ENCODE peak calls at places on chromosomes 7 and 10, in nine cellular contexts. One of them, this sample, is unnamed.

GRCh38 chr7:44486693-44487092 is 3.8 kb downstream of the NUDCD3 start:
- DNase-seq in retinal pigment epithelial cell: no peak
- DNase-seq in H9: no peak
- DNase-seq in endothelial cell of umbilical vein: peak
- DNase-seq in choroid plexus epithelial cell: peak
- DNase-seq in HFFc6: peak
- DNase-seq in bronchial epithelial cell: peak
- DNase-seq in neural crest cell: no peak
- DNase-seq in ascending aorta: no peak
- DNase-seq in this sample: no peak

GRCh38 chr10:50396491-50397311 is 145.4 kb upstream of the ASAH2 start:
- DNase-seq in neural crest cell: no peak
- DNase-seq in H9: no peak
- DNase-seq in choroid plexus epithelial cell: peak
- DNase-seq in bronchial epithelial cell: peak
- DNase-seq in endothelial cell of umbilical vein: no peak
- DNase-seq in retinal pigment epithelial cell: no peak
- DNase-seq in ascending aorta: no peak
- DNase-seq in HFFc6: peak
- DNase-seq in this sample: no peak

GRCh38 chr7:28623863-28624262 is 211.5 kb downstream of the CREB5 start:
- DNase-seq in retinal pigment epithelial cell: no peak
- DNase-seq in ascending aorta: no peak
- DNase-seq in bronchial epithelial cell: peak
- DNase-seq in neural crest cell: no peak
- DNase-seq in H9: no peak
- DNase-seq in endothelial cell of umbilical vein: no peak
- DNase-seq in choroid plexus epithelial cell: peak
- DNase-seq in HFFc6: no peak
- DNase-seq in this sample: no peak

GRCh38 chr7:3243256-3243655 is 57.8 kb upstream of the SDK1 start:
- DNase-seq in bronchial epithelial cell: peak
- DNase-seq in HFFc6: no peak
- DNase-seq in neural crest cell: no peak
- DNase-seq in choroid plexus epithelial cell: no peak
- DNase-seq in ascending aorta: no peak
- DNase-seq in H9: no peak
- DNase-seq in endothelial cell of umbilical vein: no peak
- DNase-seq in retinal pigment epithelial cell: no peak
- DNase-seq in this sample: no peak

GRCh38 chr7:21568762-21569161 is 25.9 kb downstream of the DNAH11 start:
- DNase-seq in H9: no peak
- DNase-seq in endothelial cell of umbilical vein: peak
- DNase-seq in choroid plexus epithelial cell: peak
- DNase-seq in bronchial epithelial cell: peak
- DNase-seq in ascending aorta: no peak
- DNase-seq in neural crest cell: no peak
- DNase-seq in retinal pigment epithelial cell: no peak
- DNase-seq in HFFc6: no peak
- DNase-seq in this sample: no peak

GRCh38 chr7:131602304-131602993 is 46.0 kb upstream of the PODXL start:
- DNase-seq in bronchial epithelial cell: no peak
- DNase-seq in HFFc6: peak
- DNase-seq in neural crest cell: no peak
- DNase-seq in endothelial cell of umbilical vein: no peak
- DNase-seq in ascending aorta: no peak
- DNase-seq in retinal pigment epithelial cell: no peak
- DNase-seq in H9: no peak
- DNase-seq in choroid plexus epithelial cell: no peak
- DNase-seq in this sample: no peak

GRCh38 chr10:18214692-18215563 is 74.7 kb downstream of the CACNB2 start:
- DNase-seq in HFFc6: peak
- DNase-seq in ascending aorta: peak
- DNase-seq in choroid plexus epithelial cell: peak
- DNase-seq in neural crest cell: peak
- DNase-seq in H9: peak
- DNase-seq in bronchial epithelial cell: peak
- DNase-seq in endothelial cell of umbilical vein: peak
- DNase-seq in retinal pigment epithelial cell: no peak
- DNase-seq in this sample: peak

GRCh38 chr10:132302911-132303310 is 4.8 kb downstream of the STK32C start:
- DNase-seq in H9: no peak
- DNase-seq in choroid plexus epithelial cell: no peak
- DNase-seq in endothelial cell of umbilical vein: no peak
- DNase-seq in ascending aorta: peak
- DNase-seq in neural crest cell: no peak
- DNase-seq in retinal pigment epithelial cell: no peak
- DNase-seq in HFFc6: no peak
- DNase-seq in bronchial epithelial cell: no peak
- DNase-seq in this sample: no peak

GRCh38 chr10:80506189-80506575 is 31.5 kb upstream of the SH2D4B start:
- DNase-seq in retinal pigment epithelial cell: peak
- DNase-seq in ascending aorta: no peak
- DNase-seq in bronchial epithelial cell: peak
- DNase-seq in HFFc6: peak
- DNase-seq in neural crest cell: no peak
- DNase-seq in choroid plexus epithelial cell: peak
- DNase-seq in endothelial cell of umbilical vein: peak
- DNase-seq in H9: no peak
- DNase-seq in this sample: no peak

GRCh38 chr10:62584216-62584615 is 210.0 kb downstream of the ZNF365 start:
- DNase-seq in choroid plexus epithelial cell: peak
- DNase-seq in HFFc6: peak
- DNase-seq in ascending aorta: no peak
- DNase-seq in neural crest cell: no peak
- DNase-seq in H9: no peak
- DNase-seq in bronchial epithelial cell: no peak
- DNase-seq in retinal pigment epithelial cell: no peak
- DNase-seq in endothelial cell of umbilical vein: no peak
- DNase-seq in this sample: no peak

GRCh38 chr7:121873795-121874194 is 834 bp downstream of the PTPRZ1 start:
- DNase-seq in endothelial cell of umbilical vein: peak
- DNase-seq in retinal pigment epithelial cell: no peak
- DNase-seq in H9: no peak
- DNase-seq in HFFc6: no peak
- DNase-seq in bronchial epithelial cell: peak
- DNase-seq in ascending aorta: no peak
- DNase-seq in choroid plexus epithelial cell: peak
- DNase-seq in neural crest cell: no peak
- DNase-seq in this sample: no peak

GRCh38 chr7:146116452-146117219 is at the start of gene CNTNAP2:
- DNase-seq in choroid plexus epithelial cell: peak
- DNase-seq in bronchial epithelial cell: no peak
- DNase-seq in HFFc6: no peak
- DNase-seq in ascending aorta: no peak
- DNase-seq in endothelial cell of umbilical vein: no peak
- DNase-seq in neural crest cell: peak
- DNase-seq in H9: peak
- DNase-seq in retinal pigment epithelial cell: no peak
- DNase-seq in this sample: peak

GRCh38 chr7:2966466-2967078 is 77.1 kb downstream of the CARD11 start:
- DNase-seq in choroid plexus epithelial cell: no peak
- DNase-seq in ascending aorta: no peak
- DNase-seq in endothelial cell of umbilical vein: no peak
- DNase-seq in H9: peak
- DNase-seq in bronchial epithelial cell: no peak
- DNase-seq in neural crest cell: no peak
- DNase-seq in HFFc6: no peak
- DNase-seq in retinal pigment epithelial cell: no peak
- DNase-seq in this sample: no peak

GRCh38 chr10:34017281-34017680 is 682.8 kb upstream of the NRP1 start:
- DNase-seq in neural crest cell: no peak
- DNase-seq in endothelial cell of umbilical vein: no peak
- DNase-seq in HFFc6: no peak
- DNase-seq in retinal pigment epithelial cell: no peak
- DNase-seq in H9: peak
- DNase-seq in bronchial epithelial cell: no peak
- DNase-seq in choroid plexus epithelial cell: no peak
- DNase-seq in ascending aorta: no peak
- DNase-seq in this sample: no peak
- TF ChIP-seq CTCF in neural crest cell: peak
- TF ChIP-seq CTCF in endothelial cell of umbilical vein: no peak
- TF ChIP-seq CTCF in HFFc6: peak
- TF ChIP-seq CTCF in retinal pigment epithelial cell: peak
- TF ChIP-seq CTCF in H9: peak
- TF ChIP-seq CTCF in bronchial epithelial cell: no peak
- TF ChIP-seq CTCF in choroid plexus epithelial cell: peak
- TF ChIP-seq CTCF in ascending aorta: no peak
- TF ChIP-seq CTCF in this sample: no peak

GRCh38 chr10:75097666-75098285 is 13.7 kb upstream of the SAMD8 start:
- DNase-seq in retinal pigment epithelial cell: no peak
- DNase-seq in ascending aorta: no peak
- DNase-seq in H9: peak
- DNase-seq in HFFc6: no peak
- DNase-seq in bronchial epithelial cell: no peak
- DNase-seq in neural crest cell: no peak
- DNase-seq in endothelial cell of umbilical vein: no peak
- DNase-seq in choroid plexus epithelial cell: peak
- DNase-seq in this sample: no peak
- TF ChIP-seq CTCF in retinal pigment epithelial cell: peak
- TF ChIP-seq CTCF in ascending aorta: no peak
- TF ChIP-seq CTCF in H9: peak
- TF ChIP-seq CTCF in HFFc6: peak
- TF ChIP-seq CTCF in bronchial epithelial cell: peak
- TF ChIP-seq CTCF in neural crest cell: peak
- TF ChIP-seq CTCF in endothelial cell of umbilical vein: peak
- TF ChIP-seq CTCF in choroid plexus epithelial cell: peak
- TF ChIP-seq CTCF in this sample: no peak

GRCh38 chr7:75993689-75994387 is 557 bp downstream of the TMEM120A start:
- DNase-seq in choroid plexus epithelial cell: peak
- DNase-seq in HFFc6: peak
- DNase-seq in endothelial cell of umbilical vein: peak
- DNase-seq in neural crest cell: peak
- DNase-seq in H9: peak
- DNase-seq in retinal pigment epithelial cell: no peak
- DNase-seq in ascending aorta: peak
- DNase-seq in bronchial epithelial cell: peak
- DNase-seq in this sample: peak

GRCh38 chr7:75991531-75992082 is 2.8 kb downstream of the TMEM120A start:
- DNase-seq in HFFc6: no peak
- DNase-seq in neural crest cell: no peak
- DNase-seq in H9: no peak
- DNase-seq in choroid plexus epithelial cell: no peak
- DNase-seq in bronchial epithelial cell: no peak
- DNase-seq in endothelial cell of umbilical vein: no peak
- DNase-seq in retinal pigment epithelial cell: no peak
- DNase-seq in ascending aorta: no peak
- DNase-seq in this sample: no peak

GRCh38 chr7:75989726-75990388 is 4.5 kb downstream of the TMEM120A start:
- DNase-seq in choroid plexus epithelial cell: no peak
- DNase-seq in retinal pigment epithelial cell: no peak
- DNase-seq in HFFc6: no peak
- DNase-seq in endothelial cell of umbilical vein: no peak
- DNase-seq in H9: no peak
- DNase-seq in neural crest cell: no peak
- DNase-seq in ascending aorta: peak
- DNase-seq in bronchial epithelial cell: no peak
- DNase-seq in this sample: peak

GRCh38 chr7:75994388-75995051 is at the start of gene TMEM120A:
- DNase-seq in retinal pigment epithelial cell: peak
- DNase-seq in H9: peak
- DNase-seq in choroid plexus epithelial cell: peak
- DNase-seq in bronchial epithelial cell: peak
- DNase-seq in ascending aorta: peak
- DNase-seq in HFFc6: peak
- DNase-seq in endothelial cell of umbilical vein: peak
- DNase-seq in neural crest cell: peak
- DNase-seq in this sample: peak

DNA sequence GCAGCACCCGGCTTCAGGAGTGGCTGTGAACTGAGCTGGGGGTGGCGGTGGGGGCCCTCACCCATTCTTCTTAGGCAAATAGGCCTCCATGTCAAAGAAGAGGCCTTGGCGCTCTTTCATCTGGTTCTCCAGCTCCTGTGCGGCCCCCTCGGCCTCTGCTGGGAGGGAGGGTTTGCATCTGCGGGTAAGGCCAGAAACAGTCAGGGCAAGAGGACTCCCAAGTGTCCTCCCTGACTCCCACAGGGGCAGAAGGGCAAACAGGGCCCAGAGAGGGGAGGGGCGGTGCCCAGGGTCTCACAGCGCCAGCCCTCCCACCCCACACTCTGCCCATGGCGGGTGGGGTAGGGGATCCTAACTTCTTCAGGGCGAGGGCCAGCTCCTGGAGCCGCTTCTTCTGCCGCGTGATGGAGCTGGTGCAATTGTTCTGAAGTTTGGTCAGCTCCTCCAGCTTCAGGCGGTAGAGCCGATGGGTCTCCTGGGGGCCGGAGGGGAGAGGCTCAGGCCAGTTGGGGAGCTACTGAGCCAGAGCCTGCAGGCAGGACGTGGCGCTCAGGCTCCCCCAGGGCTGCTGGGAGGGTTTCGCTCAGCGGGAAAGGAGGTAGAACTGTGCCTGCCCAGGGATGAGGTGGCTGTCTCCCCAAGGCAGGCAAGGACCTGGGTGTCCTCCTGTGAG is 2.2 kb downstream of the TMEM120A start:
- DNase-seq in ascending aorta: peak
- DNase-seq in H9: no peak
- DNase-seq in neural crest cell: no peak
- DNase-seq in endothelial cell of umbilical vein: no peak
- DNase-seq in choroid plexus epithelial cell: no peak
- DNase-seq in retinal pigment epithelial cell: no peak
- DNase-seq in HFFc6: no peak
- DNase-seq in bronchial epithelial cell: no peak
- DNase-seq in this sample: no peak
- TF ChIP-seq CTCF in ascending aorta: no peak
- TF ChIP-seq CTCF in H9: no peak
- TF ChIP-seq CTCF in neural crest cell: no peak
- TF ChIP-seq CTCF in endothelial cell of umbilical vein: no peak
- TF ChIP-seq CTCF in choroid plexus epithelial cell: no peak
- TF ChIP-seq CTCF in retinal pigment epithelial cell: no peak
- TF ChIP-seq CTCF in HFFc6: no peak
- TF ChIP-seq CTCF in bronchial epithelial cell: no peak
- TF ChIP-seq CTCF in this sample: no peak

GRCh38 chr7:138981332-138982203 is at the start of gene KIAA1549:
- DNase-seq in retinal pigment epithelial cell: no peak
- DNase-seq in bronchial epithelial cell: peak
- DNase-seq in choroid plexus epithelial cell: peak
- DNase-seq in H9: peak
- DNase-seq in neural crest cell: peak
- DNase-seq in HFFc6: peak
- DNase-seq in ascending aorta: peak
- DNase-seq in endothelial cell of umbilical vein: peak
- DNase-seq in this sample: peak

GRCh38 chr7:138978541-138979184 is 2.5 kb downstream of the KIAA1549 start:
- DNase-seq in ascending aorta: no peak
- DNase-seq in bronchial epithelial cell: no peak
- DNase-seq in endothelial cell of umbilical vein: peak
- DNase-seq in retinal pigment epithelial cell: no peak
- DNase-seq in neural crest cell: no peak
- DNase-seq in H9: no peak
- DNase-seq in HFFc6: no peak
- DNase-seq in choroid plexus epithelial cell: no peak
- DNase-seq in this sample: no peak

GRCh38 chr7:138979988-138980574 is 1.1 kb downstream of the KIAA1549 start:
- DNase-seq in bronchial epithelial cell: peak
- DNase-seq in endothelial cell of umbilical vein: peak
- DNase-seq in retinal pigment epithelial cell: no peak
- DNase-seq in H9: no peak
- DNase-seq in ascending aorta: no peak
- DNase-seq in HFFc6: peak
- DNase-seq in neural crest cell: no peak
- DNase-seq in choroid plexus epithelial cell: peak
- DNase-seq in this sample: peak

GRCh38 chr7:138980575-138981285 is 459 bp downstream of the KIAA1549 start:
- DNase-seq in HFFc6: no peak
- DNase-seq in ascending aorta: no peak
- DNase-seq in choroid plexus epithelial cell: no peak
- DNase-seq in bronchial epithelial cell: peak
- DNase-seq in endothelial cell of umbilical vein: peak
- DNase-seq in H9: no peak
- DNase-seq in neural crest cell: peak
- DNase-seq in retinal pigment epithelial cell: no peak
- DNase-seq in this sample: no peak

GRCh38 chr7:138979226-138979979 is 1.8 kb downstream of the KIAA1549 start:
- DNase-seq in H9: no peak
- DNase-seq in neural crest cell: no peak
- DNase-seq in retinal pigment epithelial cell: no peak
- DNase-seq in ascending aorta: no peak
- DNase-seq in HFFc6: peak
- DNase-seq in bronchial epithelial cell: no peak
- DNase-seq in choroid plexus epithelial cell: peak
- DNase-seq in endothelial cell of umbilical vein: no peak
- DNase-seq in this sample: no peak
- TF ChIP-seq CTCF in H9: peak
- TF ChIP-seq CTCF in neural crest cell: peak
- TF ChIP-seq CTCF in retinal pigment epithelial cell: peak
- TF ChIP-seq CTCF in ascending aorta: no peak
- TF ChIP-seq CTCF in HFFc6: peak
- TF ChIP-seq CTCF in bronchial epithelial cell: no peak
- TF ChIP-seq CTCF in choroid plexus epithelial cell: peak
- TF ChIP-seq CTCF in endothelial cell of umbilical vein: peak
- TF ChIP-seq CTCF in this sample: no peak

This sample was measured in thyroid gland.